ENCODE peak calls at places on chromosomes 12 and 14, in seven cellular contexts. R is T-cell; W is MM.1S; G is H7; P is Karpas-422; I is effector CD8-positive, alpha-beta T cell; C is fibroblast of villous mesenchyme. O is an unnamed sample.

GRCh38 chr12:27191531-27191930 is 52.6 kb upstream of the STK38L start:
- DNase-seq in P (no peak), R (no peak), I (no peak), C (peak; percentile 81), W (no peak), G (no peak), O (peak; percentile 41)

GRCh38 chr14:58899317-58899713 is 261.6 kb downstream of the DACT1 start:
- DNase-seq in W (no peak), G (no peak), P (no peak), C (peak; percentile 92), R (no peak), I (no peak), O (peak; percentile 89)

GRCh38 chr12:13368971-13369370 is 172.4 kb downstream of the EMP1 start:
- DNase-seq in G (no peak), C (no peak), W (no peak), R (no peak), P (no peak), I (no peak), O (no peak)

GRCh38 chr12:116864371-116865160 is 16.7 kb downstream of the HRK start:
- DNase-seq in P (no peak), I (no peak), R (no peak), W (no peak), G (no peak), C (peak; percentile 71), O (no peak)

GRCh38 chr12:130524759-130525158 is 187.1 kb downstream of the PIWIL1 start:
- DNase-seq in P (no peak), R (no peak), C (no peak), G (no peak), I (no peak), W (no peak), O (no peak)

GRCh38 chr14:53147208-53147607 is 5.9 kb downstream of the DDHD1 start:
- DNase-seq in G (no peak), R (no peak), W (no peak), P (no peak), I (no peak), C (no peak), O (no peak)

GRCh38 chr12:49889361-49890095 is 14.2 kb downstream of the FAIM2 start:
- DNase-seq in R (no peak), I (no peak), G (no peak), P (no peak), C (no peak), W (no peak), O (no peak)

GRCh38 chr12:12365442-12365802 is 8.5 kb downstream of the BORCS5 start:
- DNase-seq in I (no peak), W (no peak), R (no peak), C (no peak), P (no peak), G (no peak), O (no peak)

GRCh38 chr12:12870454-12870853 is 20.9 kb upstream of the GPRC5A start:
- DNase-seq in W (no peak), P (no peak), I (no peak), C (peak; percentile 99), G (no peak), R (no peak), O (peak; percentile 96)

GRCh38 chr14:79896009-79896408 is 315.3 kb downstream of the DIO2 start:
- DNase-seq in P (no peak), C (peak; percentile 46), G (no peak), I (no peak), R (no peak), W (no peak), O (peak; percentile 18)

GRCh38 chr12:100427078-100427477 is 46.6 kb upstream of the NR1H4 start:
- DNase-seq in P (no peak), R (no peak), G (no peak), C (peak; percentile 18), I (no peak), W (no peak), O (peak; percentile 15)

GRCh38 chr14:72451081-72451972 is 442.6 kb downstream of the DPF3 start:
- DNase-seq in R (peak; percentile 42), G (no peak), P (no peak), I (no peak), C (no peak), W (peak; percentile 77), O (peak; percentile 38)

GRCh38 chr14:50064993-50065392 is 51.4 kb downstream of the VCPKMT start:
- DNase-seq in I (no peak), G (no peak), R (peak; percentile 49), P (no peak), W (peak; percentile 89), C (peak; percentile 67), O (peak; percentile 40)

GRCh38 chr12:109759595-109759994 is 46.0 kb downstream of the FAM222A start:
- DNase-seq in R (no peak), I (no peak), G (peak; percentile 40), C (no peak), P (no peak), W (no peak), O (no peak)

GRCh38 chr12:49131973-49132461 is 822 bp upstream of the TUBA1B start:
- DNase-seq in R (no peak), C (peak; percentile 81), P (peak; percentile 59), W (peak; percentile 36), I (no peak), G (no peak), O (peak; percentile 77)

GRCh38 chr12:101876861-101877815 is at the start of gene DRAM1:
- DNase-seq in R (peak; percentile 63), W (peak; percentile 91), P (peak; percentile 64), G (peak; percentile 93), C (peak; percentile 97), I (peak; percentile 49), O (peak; percentile 95)

GRCh38 chr12:128727461-128727860 is 96.3 kb downstream of the SLC15A4 start:
- DNase-seq in C (no peak), P (no peak), G (no peak), W (no peak), R (no peak), I (no peak), O (no peak)

GRCh38 chr14:70663707-70664179 is 22.0 kb downstream of the TTC9 start:
- DNase-seq in I (no peak), W (no peak), P (no peak), G (no peak), C (no peak), R (no peak), O (peak; percentile 40)

GRCh38 chr12:132825861-132826260 is 2.8 kb downstream of the GOLGA3 start:
- DNase-seq in C (no peak), R (no peak), P (no peak), W (no peak), G (no peak), I (no peak), O (no peak)

GRCh38 chr12:116423053-116423452 is 136.1 kb upstream of the MAP1LC3B2 start:
- DNase-seq in C (peak; percentile 97), I (no peak), G (no peak), W (no peak), R (no peak), P (no peak), O (peak; percentile 97)

GRCh38 chr12:21819678-21820077 is 45.2 kb upstream of the KCNJ8 start:
- DNase-seq in P (no peak), R (no peak), I (no peak), W (no peak), G (no peak), C (no peak), O (no peak)

GRCh38 chr12:66647034-66647691 is 31.7 kb downstream of the GRIP1 start:
- DNase-seq in W (no peak), P (no peak), C (peak; percentile 42), G (no peak), R (no peak), I (no peak), O (peak; percentile 76)

GRCh38 chr12:114655934-114656697 is 27.9 kb downstream of the TBX3 start:
- DNase-seq in I (no peak), W (no peak), G (no peak), P (no peak), R (no peak), C (peak; percentile 98), O (peak; percentile 95)

GRCh38 chr12:27525373-27525772 is 1.4 kb downstream of the PPFIBP1 start:
- DNase-seq in C (peak; percentile 69), G (peak; percentile 55), W (no peak), R (no peak), I (no peak), P (no peak), O (peak; percentile 72)

GRCh38 chr12:12723147-12723680 is 6.0 kb downstream of the CDKN1B start:
- DNase-seq in G (no peak), P (peak; percentile 81), I (no peak), C (peak; percentile 39), R (no peak), W (peak; percentile 51), O (peak; percentile 26)

GRCh38 chr14:75578786-75579781 is 664 bp downstream of the FLVCR2 start:
- DNase-seq in R (no peak), P (no peak), W (no peak), I (no peak), G (peak; percentile 74), C (peak; percentile 65), O (peak; percentile 77)

GRCh38 chr14:100288382-100289185 is 17.7 kb downstream of the SLC25A29 start:
- DNase-seq in P (no peak), G (peak; percentile 46), I (no peak), W (no peak), C (no peak), R (no peak), O (no peak)